ENCODE peak calls at places on chromosomes 3 and 15, in seven cellular contexts. One of them, this sample, is unnamed.

GRCh38 chr3:104763007-104763406 is 603.7 kb upstream of the ALCAM start:
- DNase-seq in NCI-H1694: no peak
- DNase-seq in CD8-positive, alpha-beta T cell: no peak
- DNase-seq in stomach: no peak
- DNase-seq in Ammon's horn: peak; percentile 55
- DNase-seq in iPS-NIHi11: peak; percentile 10
- DNase-seq in activated T-helper 1 cell treated with Interleukin-2 at 50 U/mL for 16 hours: no peak
- DNase-seq in this sample: no peak

GRCh38 chr3:157335677-157336076 is 101.0 kb upstream of the PTX3 start:
- DNase-seq in NCI-H1694: no peak
- DNase-seq in CD8-positive, alpha-beta T cell: no peak
- DNase-seq in stomach: no peak
- DNase-seq in Ammon's horn: peak; percentile 73
- DNase-seq in iPS-NIHi11: peak; percentile 66
- DNase-seq in activated T-helper 1 cell treated with Interleukin-2 at 50 U/mL for 16 hours: no peak
- DNase-seq in this sample: no peak

GRCh38 chr3:181329024-181329423 is 339.5 kb upstream of the DNAJC19 start:
- DNase-seq in NCI-H1694: no peak
- DNase-seq in CD8-positive, alpha-beta T cell: no peak
- DNase-seq in stomach: no peak
- DNase-seq in Ammon's horn: no peak
- DNase-seq in iPS-NIHi11: no peak
- DNase-seq in activated T-helper 1 cell treated with Interleukin-2 at 50 U/mL for 16 hours: no peak
- DNase-seq in this sample: no peak

GRCh38 chr3:10474439-10474723 is 31.0 kb downstream of the ATP2B2 start:
- DNase-seq in NCI-H1694: no peak
- DNase-seq in CD8-positive, alpha-beta T cell: no peak
- DNase-seq in stomach: no peak
- DNase-seq in Ammon's horn: no peak
- DNase-seq in iPS-NIHi11: no peak
- DNase-seq in activated T-helper 1 cell treated with Interleukin-2 at 50 U/mL for 16 hours: no peak
- DNase-seq in this sample: no peak

GRCh38 chr3:50481992-50482391 is 21.4 kb downstream of the CACNA2D2 start:
- DNase-seq in NCI-H1694: no peak
- DNase-seq in CD8-positive, alpha-beta T cell: no peak
- DNase-seq in stomach: no peak
- DNase-seq in Ammon's horn: no peak
- DNase-seq in iPS-NIHi11: peak; percentile 66
- DNase-seq in activated T-helper 1 cell treated with Interleukin-2 at 50 U/mL for 16 hours: no peak
- DNase-seq in this sample: no peak

GRCh38 chr3:128060473-128061381 is 8.5 kb downstream of the SEC61A1 start:
- DNase-seq in NCI-H1694: no peak
- DNase-seq in CD8-positive, alpha-beta T cell: no peak
- DNase-seq in stomach: no peak
- DNase-seq in Ammon's horn: no peak
- DNase-seq in iPS-NIHi11: no peak
- DNase-seq in activated T-helper 1 cell treated with Interleukin-2 at 50 U/mL for 16 hours: no peak
- DNase-seq in this sample: no peak

GRCh38 chr3:197124713-197125112 is 95.1 kb upstream of the MELTF start:
- DNase-seq in NCI-H1694: no peak
- DNase-seq in CD8-positive, alpha-beta T cell: no peak
- DNase-seq in stomach: no peak
- DNase-seq in Ammon's horn: peak; percentile 59
- DNase-seq in iPS-NIHi11: no peak
- DNase-seq in activated T-helper 1 cell treated with Interleukin-2 at 50 U/mL for 16 hours: no peak
- DNase-seq in this sample: no peak

GRCh38 chr15:31497838-31498237 is 171.2 kb downstream of the KLF13 start:
- DNase-seq in NCI-H1694: no peak
- DNase-seq in CD8-positive, alpha-beta T cell: no peak
- DNase-seq in stomach: no peak
- DNase-seq in Ammon's horn: no peak
- DNase-seq in iPS-NIHi11: no peak
- DNase-seq in activated T-helper 1 cell treated with Interleukin-2 at 50 U/mL for 16 hours: no peak
- DNase-seq in this sample: no peak

GRCh38 chr3:128946411-128946810 is 47.5 kb downstream of the CFAP92 start:
- DNase-seq in NCI-H1694: no peak
- DNase-seq in CD8-positive, alpha-beta T cell: no peak
- DNase-seq in stomach: no peak
- DNase-seq in Ammon's horn: no peak
- DNase-seq in iPS-NIHi11: no peak
- DNase-seq in activated T-helper 1 cell treated with Interleukin-2 at 50 U/mL for 16 hours: no peak
- DNase-seq in this sample: no peak

GRCh38 chr15:56832125-56832524 is 86.3 kb upstream of the TCF12 start:
- DNase-seq in NCI-H1694: no peak
- DNase-seq in CD8-positive, alpha-beta T cell: no peak
- DNase-seq in stomach: peak; percentile 76
- DNase-seq in Ammon's horn: peak; percentile 85
- DNase-seq in iPS-NIHi11: no peak
- DNase-seq in activated T-helper 1 cell treated with Interleukin-2 at 50 U/mL for 16 hours: no peak
- DNase-seq in this sample: peak; percentile 31

GRCh38 chr15:73932381-73933191 is 6.3 kb downstream of the LOXL1 start:
- DNase-seq in NCI-H1694: no peak
- DNase-seq in CD8-positive, alpha-beta T cell: no peak
- DNase-seq in stomach: no peak
- DNase-seq in Ammon's horn: no peak
- DNase-seq in iPS-NIHi11: no peak
- DNase-seq in activated T-helper 1 cell treated with Interleukin-2 at 50 U/mL for 16 hours: no peak
- DNase-seq in this sample: no peak

GRCh38 chr3:43970351-43970750 is 271.3 kb upstream of the TOPAZ1 start:
- DNase-seq in NCI-H1694: no peak
- DNase-seq in CD8-positive, alpha-beta T cell: no peak
- DNase-seq in stomach: no peak
- DNase-seq in Ammon's horn: no peak
- DNase-seq in iPS-NIHi11: no peak
- DNase-seq in activated T-helper 1 cell treated with Interleukin-2 at 50 U/mL for 16 hours: no peak
- DNase-seq in this sample: no peak

GRCh38 chr3:194322701-194323174 is 28.4 kb downstream of the CPN2 start:
- DNase-seq in NCI-H1694: no peak
- DNase-seq in CD8-positive, alpha-beta T cell: no peak
- DNase-seq in stomach: peak; percentile 66
- DNase-seq in Ammon's horn: no peak
- DNase-seq in iPS-NIHi11: no peak
- DNase-seq in activated T-helper 1 cell treated with Interleukin-2 at 50 U/mL for 16 hours: no peak
- DNase-seq in this sample: no peak

This sample was measured in thoracic aorta.